ENCODE peak calls at places on chromosomes 1 and 21, in nine cellular contexts. M is foreskin fibroblast, P is A549, L is dorsolateral prefrontal cortex, R is GM06990, W is psoas muscle, Q is type B pancreatic cell, H is body of pancreas, O is glutamatergic neuron. D is an unnamed sample.

GRCh38 chr21:45376459-45377324 is 28.3 kb upstream of the COL18A1 start:
- DNase-seq in P (no peak), W (peak; percentile 24), M (no peak), Q (no peak), O (peak; percentile 13), R (no peak), H (peak; percentile 13), L (no peak), D (no peak)

GRCh38 chr1:231192620-231193163 is 30.8 kb downstream of the TRIM67 start:
- DNase-seq in O (no peak), Q (no peak), W (no peak), P (peak; percentile 80), M (no peak), R (no peak), L (peak; percentile 41), H (peak; percentile 89), D (peak; percentile 92)

GRCh38 chr1:183838221-183838620 is 33.3 kb downstream of the RGL1 start:
- DNase-seq in Q (no peak), R (no peak), P (no peak), L (no peak), O (no peak), M (no peak), W (no peak), H (no peak), D (no peak)

GRCh38 chr1:168688679-168689657 is 40.0 kb downstream of the DPT start:
- DNase-seq in P (no peak), M (no peak), L (no peak), W (no peak), H (no peak), O (no peak), Q (no peak), R (no peak), D (no peak)

GRCh38 chr1:62371375-62371774 is 52.1 kb upstream of the KANK4 start:
- DNase-seq in Q (no peak), W (no peak), H (no peak), L (no peak), P (no peak), R (no peak), O (no peak), M (no peak), D (no peak)

GRCh38 chr1:40258445-40258769 is 371 bp downstream of the ZMPSTE24 start:
- DNase-seq in P (no peak), H (no peak), O (no peak), M (no peak), W (no peak), Q (no peak), R (no peak), L (peak; percentile 35), D (no peak)

GRCh38 chr1:17933991-17934390 is 173.6 kb upstream of the IGSF21 start:
- DNase-seq in Q (no peak), P (no peak), W (no peak), R (no peak), O (no peak), M (no peak), H (no peak), L (no peak), D (no peak)

GRCh38 chr1:201011616-201012015 is 11.9 kb downstream of the KIF21B start:
- DNase-seq in M (no peak), O (peak; percentile 46), W (no peak), R (no peak), Q (no peak), L (no peak), H (no peak), P (no peak), D (no peak)

GRCh38 chr1:65623895-65624294 is 168.8 kb upstream of the PDE4B start:
- DNase-seq in H (no peak), W (no peak), P (no peak), O (no peak), M (no peak), Q (no peak), L (no peak), R (no peak), D (no peak)

GRCh38 chr1:215637041-215637573 is 70.0 kb downstream of the KCTD3 start:
- DNase-seq in Q (no peak), H (peak; percentile 54), P (no peak), L (no peak), R (no peak), W (peak; percentile 35), M (no peak), O (no peak), D (no peak)

GRCh38 chr1:223410036-223410435 is 16.8 kb downstream of the CCDC185 start:
- DNase-seq in W (no peak), O (no peak), L (no peak), M (no peak), H (no peak), Q (no peak), P (no peak), R (no peak), D (no peak)

GRCh38 chr1:177937931-177938330 is 31.9 kb downstream of the SEC16B start:
- DNase-seq in M (peak; percentile 33), L (no peak), Q (no peak), H (no peak), W (no peak), R (no peak), O (no peak), P (no peak), D (no peak)

GRCh38 chr21:38652396-38652795 is 153.3 kb upstream of the ETS2 start:
- DNase-seq in L (no peak), W (no peak), H (no peak), O (no peak), R (no peak), M (no peak), Q (no peak), P (no peak), D (no peak)

GRCh38 chr21:38659936-38660332 is 145.8 kb upstream of the ETS2 start:
- DNase-seq in M (no peak), L (no peak), R (no peak), O (no peak), W (no peak), Q (no peak), P (no peak), H (no peak), D (no peak)

GRCh38 chr21:38649120-38649519 is 150.8 kb upstream of the ERG start:
- DNase-seq in M (no peak), Q (no peak), H (no peak), W (no peak), L (no peak), P (no peak), R (no peak), O (no peak), D (no peak)

GRCh38 chr21:38651570-38651969 is 153.3 kb upstream of the ERG start:
- DNase-seq in R (no peak), P (no peak), H (no peak), Q (no peak), L (no peak), M (no peak), O (no peak), W (no peak), D (no peak)

DNA sequence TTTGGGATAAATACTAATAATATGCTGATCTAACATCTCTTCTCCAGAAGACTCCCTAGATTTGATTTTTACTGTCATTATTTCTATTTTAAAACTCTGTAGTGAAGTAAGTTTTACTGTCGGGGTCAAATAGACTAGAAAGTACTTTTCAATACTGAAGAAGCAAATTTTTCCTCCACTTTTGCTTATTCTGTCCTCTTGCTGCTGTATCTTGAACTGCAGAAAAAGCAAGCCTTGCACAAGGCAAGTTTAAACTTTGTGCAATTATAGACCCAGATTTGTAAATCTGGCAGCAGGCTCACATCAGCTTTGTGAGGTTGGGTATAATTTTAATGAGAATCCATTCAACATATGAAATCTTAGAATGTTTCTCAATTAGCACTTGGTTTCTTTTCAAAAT is 151.1 kb upstream of the ETS2 start:
- DNase-seq in H (no peak), M (no peak), Q (no peak), O (no peak), W (no peak), R (no peak), P (no peak), L (no peak), D (no peak)
- TF ChIP-seq CTCF in H (no peak), M (no peak), Q (peak; percentile 14), O (no peak), W (no peak), R (no peak), P (no peak), L (no peak), D (no peak)

GRCh38 chr1:226549937-226550670 is 1.5 kb downstream of the STUM start:
- DNase-seq in R (no peak), W (peak; percentile 46), Q (no peak), P (no peak), O (peak; percentile 38), H (peak; percentile 82), M (no peak), L (peak; percentile 40), D (peak; percentile 45)
- TF ChIP-seq CTCF in R (no peak), W (no peak), Q (peak; percentile 29), P (no peak), O (no peak), H (peak; percentile 13), M (peak; percentile 15), L (no peak), D (no peak)

GRCh38 chr1:70890408-70890807 is 157.2 kb downstream of the PTGER3 start:
- DNase-seq in R (no peak), Q (no peak), L (no peak), M (no peak), O (no peak), H (no peak), P (no peak), W (no peak), D (no peak)

GRCh38 chr1:70891444-70891843 is 156.2 kb downstream of the PTGER3 start:
- DNase-seq in O (no peak), W (no peak), Q (no peak), R (no peak), P (no peak), H (no peak), M (no peak), L (no peak), D (no peak)

GRCh38 chr1:70895531-70895930 is 152.1 kb downstream of the PTGER3 start:
- DNase-seq in P (no peak), L (no peak), R (no peak), W (no peak), Q (no peak), O (no peak), M (no peak), H (no peak), D (no peak)

GRCh38 chr1:70893381-70893780 is 154.2 kb downstream of the PTGER3 start:
- DNase-seq in O (no peak), M (no peak), H (no peak), W (no peak), P (no peak), R (no peak), L (no peak), Q (no peak), D (no peak)

DNA sequence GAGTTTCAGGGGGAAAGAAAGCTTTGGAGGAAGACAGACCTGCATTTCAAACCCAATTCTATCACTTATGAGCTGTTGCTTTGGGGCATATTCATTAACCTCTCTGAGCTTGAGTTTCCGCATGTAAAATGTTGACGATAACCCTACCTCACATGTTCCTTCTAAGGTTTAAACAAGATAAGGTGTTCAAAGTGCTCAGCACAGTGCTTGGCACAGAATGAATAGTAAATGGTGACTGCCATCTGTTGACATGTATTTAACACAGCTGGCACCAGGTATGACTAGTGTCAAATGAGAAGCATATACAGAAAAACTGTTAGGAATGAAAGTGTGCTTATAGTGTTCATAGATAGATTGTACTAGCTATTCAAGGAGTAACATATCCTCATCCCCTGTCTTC is 155.5 kb downstream of the PTGER3 start:
- DNase-seq in P (no peak), O (no peak), Q (no peak), H (peak; percentile 38), L (no peak), R (no peak), W (no peak), M (no peak), D (no peak)
- TF ChIP-seq CTCF in P (no peak), O (no peak), Q (no peak), H (no peak), L (no peak), R (no peak), W (no peak), M (no peak), D (no peak)

GRCh38 chr1:25338188-25338981 is at the start of gene TMEM50A:
- DNase-seq in P (peak; percentile 86), Q (peak; percentile 94), L (peak; percentile 83), W (peak; percentile 91), O (peak; percentile 94), R (peak; percentile 96), H (peak; percentile 90), M (peak; percentile 75), D (peak; percentile 86)
- TF ChIP-seq CTCF in P (no peak), Q (no peak), L (no peak), W (no peak), O (no peak), R (no peak), H (no peak), M (no peak), D (no peak)

D was measured in Calu3.